ENCODE peak calls at places on chromosome 15, in six cellular contexts. O is H9, P is AG04450, D is endothelial cell of umbilical vein, X is cardiac muscle cell, Q is iPS DF 6.9. Z is an unnamed sample. For H3K9me3 and H3K27me3, the result is how much of the 10 kb centered on the place peaks cover.

GRCh38 chr15:100276519-100276918 is 65.3 kb downstream of the ADAMTS17 start:
- DNase-seq in X (no peak), Q (no peak), D (no peak), O (no peak), P (no peak), Z (no peak)

GRCh38 chr15:90884719-90885431 is 571 bp downstream of the FES start:
- DNase-seq in X (no peak), P (no peak), O (no peak), D (peak), Q (no peak), Z (no peak)

GRCh38 chr15:60704717-60705116 is 225.8 kb upstream of the ICE2 start:
- DNase-seq in P (no peak), D (no peak), O (no peak), X (no peak), Q (no peak), Z (no peak)

GRCh38 chr15:76972420-76973361 is 22.2 kb upstream of the PSTPIP1 start:
- DNase-seq in D (peak), X (peak), P (no peak), Q (no peak), O (no peak), Z (no peak)

GRCh38 chr15:82072926-82073537 is 27.2 kb upstream of the MEX3B start:
- DNase-seq in D (no peak), X (no peak), P (no peak), O (peak), Q (no peak), Z (no peak)

GRCh38 chr15:72491768-72492167 is 17.6 kb downstream of the ARIH1 start:
- DNase-seq in P (peak), X (peak), O (no peak), Q (no peak), D (peak), Z (no peak)

GRCh38 chr15:85865070-85865684 is 70.5 kb upstream of the KLHL25 start:
- DNase-seq in D (peak), O (peak), P (no peak), Q (peak), X (peak), Z (no peak)

GRCh38 chr15:48370460-48370859 is 39.2 kb downstream of the DUT start:
- DNase-seq in X (peak), D (no peak), O (no peak), Q (no peak), P (no peak), Z (no peak)

GRCh38 chr15:33551860-33552259 is 241.1 kb downstream of the RYR3 start:
- DNase-seq in D (no peak), X (no peak), P (no peak), Q (no peak), O (no peak), Z (no peak)

GRCh38 chr15:55770808-55771207 is 27.9 kb upstream of the PRTG start:
- DNase-seq in X (peak), Q (no peak), D (no peak), P (no peak), O (no peak), Z (no peak)

GRCh38 chr15:58921267-58921666 is 12.2 kb downstream of the SLTM start:
- DNase-seq in P (no peak), O (no peak), Q (no peak), X (no peak), D (no peak), Z (no peak)

GRCh38 chr15:76170426-76170800 is 110.6 kb downstream of the TMEM266 start:
- DNase-seq in X (no peak), Q (no peak), D (no peak), O (no peak), P (no peak), Z (no peak)

GRCh38 chr15:38389924-38390542 is 63.9 kb upstream of the FAM98B start:
- DNase-seq in X (peak), D (peak), P (no peak), O (peak), Q (peak), Z (peak)

GRCh38 chr15:21269121-21269520 is 171.2 kb downstream of the POTEB3 start:
- DNase-seq in Q (no peak), O (no peak), P (no peak), D (no peak), X (no peak), Z (no peak)

GRCh38 chr15:70339551-70340517 is 242.1 kb upstream of the TLE3 start:
- DNase-seq in O (peak), X (peak), P (no peak), D (peak), Q (no peak), Z (no peak)

GRCh38 chr15:82543155-82543554 is 2.9 kb upstream of the RPS17 start:
- DNase-seq in P (peak), D (no peak), Q (no peak), X (peak), O (peak), Z (no peak)

GRCh38 chr15:68277131-68277604 is 377 bp upstream of the FEM1B start:
- DNase-seq in P (no peak), X (peak), O (no peak), Q (no peak), D (no peak), Z (no peak)

GRCh38 chr15:68383161-68384074 is 48.5 kb downstream of the ITGA11 start:
- DNase-seq in X (peak), O (peak), P (no peak), Q (peak), D (peak), Z (no peak)

GRCh38 chr15:39942101-39942752 is 8.3 kb downstream of the EIF2AK4 start:
- DNase-seq in D (no peak), X (peak), P (no peak), Q (no peak), O (no peak), Z (no peak)

GRCh38 chr15:27538325-27538724 is 560.8 kb downstream of the OCA2 start:
- DNase-seq in O (no peak), Q (no peak), D (no peak), P (no peak), X (no peak), Z (no peak)

GRCh38 chr15:73127302-73127936 is 75.2 kb downstream of the NEO1 start:
- DNase-seq in O (peak), Q (no peak), P (no peak), X (peak), D (peak), Z (no peak)

GRCh38 chr15:62559049-62559733 is 394.1 kb upstream of the C2CD4B start:
- DNase-seq in P (no peak), O (no peak), X (peak), D (no peak), Q (no peak), Z (peak)

GRCh38 chr15:49040151-49040550 is 6.1 kb downstream of the SECISBP2L start:
- DNase-seq in O (no peak), Q (no peak), X (no peak), P (no peak), D (no peak), Z (no peak)

GRCh38 chr15:40258544-40258943 is 19.7 kb downstream of the PAK6 start:
- DNase-seq in P (no peak), D (no peak), O (peak), X (no peak), Q (no peak), Z (no peak)

GRCh38 chr15:67091966-67092677 is 26.7 kb downstream of the SMAD3 start:
- DNase-seq in O (no peak), Q (no peak), P (no peak), X (no peak), D (no peak), Z (no peak)

GRCh38 chr15:49901867-49902775 is 216.9 kb downstream of the ATP8B4 start:
- DNase-seq in X (peak), D (no peak), O (no peak), Q (no peak), P (no peak), Z (no peak)

GRCh38 chr15:65980824-65981456 is 111.6 kb downstream of the RAB11A start:
- DNase-seq in X (peak), D (peak), Q (peak), O (peak), P (peak), Z (peak)

GRCh38 chr15:45386420-45386819 is 8.1 kb upstream of the GATM start:
- DNase-seq in O (no peak), D (no peak), P (no peak), X (no peak), Q (no peak), Z (no peak)

GRCh38 chr15:55917881-55918296 is 75.5 kb downstream of the NEDD4 start:
- DNase-seq in D (peak), Q (no peak), P (peak), X (peak), O (no peak), Z (no peak)

GRCh38 chr15:69224383-69224782 is 63.9 kb downstream of the GLCE start:
- DNase-seq in P (no peak), O (no peak), D (peak), X (peak), Q (no peak), Z (no peak)

GRCh38 chr15:62545392-62546227 is 380.5 kb upstream of the C2CD4B start:
- DNase-seq in X (peak), D (no peak), O (no peak), Q (no peak), P (no peak), Z (no peak)

GRCh38 chr15:64485796-64486195 is 25.4 kb downstream of the ZNF609 start:
- DNase-seq in O (no peak), Q (no peak), X (no peak), P (no peak), D (no peak), Z (no peak)

GRCh38 chr15:100189849-100190248 is 151.9 kb downstream of the ADAMTS17 start:
- DNase-seq in O (no peak), P (no peak), Q (no peak), X (peak), D (no peak), Z (no peak)

GRCh38 chr15:68400066-68400456 is 31.9 kb downstream of the ITGA11 start:
- DNase-seq in O (no peak), P (no peak), X (no peak), Q (no peak), D (no peak), Z (no peak)

GRCh38 chr15:69798481-69799315 is 299.0 kb downstream of the TLE3 start:
- DNase-seq in P (no peak), D (peak), O (peak), Q (no peak), X (peak), Z (no peak)

GRCh38 chr15:69978603-69979002 is 119.1 kb downstream of the TLE3 start:
- DNase-seq in P (no peak), Q (no peak), D (no peak), O (no peak), X (no peak), Z (no peak)

GRCh38 chr15:43285609-43286037 is 18.9 kb upstream of the TGM5 start:
- DNase-seq in P (peak), Q (peak), D (peak), X (peak), O (no peak), Z (no peak)

GRCh38 chr15:58551084-58551763 is 119.4 kb downstream of the LIPC start:
- DNase-seq in X (no peak), O (no peak), P (no peak), D (no peak), Q (no peak), Z (no peak)

GRCh38 chr15:26222781-26223180 is 359.7 kb upstream of the ATP10A start:
- DNase-seq in O (no peak), D (no peak), X (no peak), P (no peak), Q (no peak), Z (no peak)

GRCh38 chr15:26224266-26224665 is 361.1 kb upstream of the ATP10A start:
- DNase-seq in D (no peak), Q (no peak), P (no peak), X (no peak), O (no peak), Z (no peak)

DNA sequence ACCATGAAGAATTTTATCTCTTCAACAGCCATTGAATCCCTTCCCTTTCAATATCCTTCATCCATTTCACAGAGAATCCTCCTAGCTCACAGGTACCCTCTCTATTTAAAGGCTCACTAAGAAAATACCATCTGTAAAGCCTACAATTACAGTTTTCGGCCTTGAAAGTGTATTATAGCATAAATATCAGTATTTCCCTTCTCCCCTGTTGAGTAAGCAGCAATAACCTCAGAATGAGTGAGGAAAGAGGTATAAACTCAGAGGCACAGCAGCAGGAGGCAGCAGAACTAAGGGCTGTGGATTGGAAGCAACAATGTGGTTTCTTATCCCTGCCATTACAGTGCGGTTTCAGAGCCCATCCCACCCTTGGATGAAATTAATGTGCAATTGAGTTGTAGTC is 360.6 kb upstream of the ATP10A start:
- DNase-seq in P (no peak), D (no peak), X (no peak), Q (no peak), O (no peak), Z (no peak)
- H3K9me3 ChIP-seq in P (under half), D (under half), X (under half), Q (under half), O (under half), Z (under half)

DNA sequence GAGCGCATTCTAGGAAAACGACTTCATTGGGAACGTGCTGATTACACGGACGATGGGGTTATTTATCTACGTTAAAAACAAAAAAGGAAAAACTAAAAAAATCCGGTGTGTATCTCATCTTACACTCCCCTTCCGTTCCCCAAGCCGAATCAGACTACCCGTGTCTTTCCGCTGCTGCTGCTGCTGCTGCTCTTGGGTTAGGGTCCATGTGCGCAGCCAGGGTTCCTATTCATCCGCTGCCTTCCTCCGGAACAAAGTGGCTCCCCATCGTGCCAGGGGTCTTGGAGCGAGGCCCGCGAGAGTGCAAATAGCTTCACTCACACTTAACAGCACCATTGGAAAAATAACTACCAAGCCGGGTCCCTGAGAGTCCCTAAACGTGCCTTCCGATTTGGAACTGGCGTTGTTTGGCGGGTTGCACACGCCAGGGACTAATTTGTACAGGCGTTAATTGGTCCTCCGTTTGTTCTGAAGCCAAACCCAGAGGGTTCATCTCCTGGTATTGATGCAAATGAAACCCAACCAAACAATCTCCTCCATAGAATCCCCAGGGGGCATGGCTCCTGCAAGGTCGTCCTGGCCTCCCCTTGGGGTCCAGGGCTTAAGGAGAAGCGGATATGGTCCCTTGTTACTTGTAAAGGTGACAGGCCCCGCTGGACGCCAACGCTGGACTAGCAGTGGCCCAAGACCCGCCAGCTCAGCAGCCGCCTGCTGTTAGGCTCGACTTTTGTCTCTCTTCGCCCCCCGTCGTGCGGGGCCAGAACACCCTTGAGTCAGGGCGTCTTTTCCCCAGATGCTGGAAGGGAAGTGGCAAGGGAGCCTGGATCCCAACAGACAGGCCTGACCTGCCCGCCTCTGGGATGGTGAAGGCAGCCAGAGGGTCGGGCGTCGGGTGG is 11.0 kb upstream of the ONECUT1 start:
- DNase-seq in P (no peak), X (no peak), O (no peak), D (no peak), Q (no peak), Z (no peak)
- H3K27me3 ChIP-seq in P (half or more), X (half or more), O (under half), D (half or more), Q (under half), Z (half or more)

GRCh38 chr15:25233766-25234350 is 205.0 kb downstream of the UBE3A start:
- DNase-seq in D (no peak), P (no peak), X (no peak), O (no peak), Q (no peak), Z (no peak)
- H3K9me3 ChIP-seq in D (under half), P (half or more), X (under half), O (half or more), Q (under half), Z (under half)

DNA sequence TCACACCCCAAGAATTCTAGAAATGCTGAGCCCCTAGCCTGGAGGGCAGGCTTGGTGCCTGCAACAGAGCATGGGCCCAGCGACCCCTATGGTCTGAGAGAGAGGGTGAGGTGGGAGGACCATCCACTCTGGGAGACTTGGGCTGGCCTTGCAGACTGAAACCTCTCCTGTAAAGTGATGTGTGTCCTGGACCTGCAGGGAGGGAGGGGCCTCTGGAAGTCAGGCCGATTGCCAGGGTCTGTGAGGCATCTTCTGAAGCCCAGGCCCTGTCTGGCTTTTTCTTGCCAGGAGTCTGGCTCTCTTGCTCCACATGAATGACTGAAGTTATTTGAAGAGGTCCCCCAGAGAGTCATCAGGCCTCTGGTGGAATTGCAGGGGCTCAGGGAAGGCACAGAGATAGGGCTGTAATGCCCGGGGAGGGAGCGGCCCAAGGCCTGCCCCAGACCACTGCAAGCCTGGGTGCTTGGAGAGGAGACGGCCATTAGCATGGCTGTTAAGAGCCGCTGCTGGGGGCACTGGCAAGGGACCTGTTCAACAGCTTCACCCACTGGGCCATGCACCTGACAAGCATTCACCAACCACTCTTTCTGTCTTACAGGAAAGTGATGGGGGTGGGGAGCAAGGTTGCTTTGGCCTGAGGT is 56.0 kb upstream of the CHRNA7 start:
- DNase-seq in P (no peak), Q (no peak), X (no peak), O (no peak), D (no peak), Z (no peak)
- H3K27me3 ChIP-seq in P (under half), Q (under half), X (under half), O (under half), D (under half), Z (half or more)